ENCODE peak calls at places on chromosomes 3 and 15, in nine cellular contexts. One of them, this sample, is unnamed.

GRCh38 chr3:41598804-41599481 is 363.0 kb downstream of the ULK4 start:
- DNase-seq in A549: no peak
- DNase-seq in stimulated activated naive CD8-positive, alpha-beta T cell treated with anti-CD3 and anti-CD28 coated beads, Interleukin-15, Interleukin-2, amounts not matched to agents 100 U/mL and 50 U/mL, for 24 hours: no peak
- DNase-seq in HAP-1: no peak
- DNase-seq in activated effector memory CD4-positive, alpha-beta T cell treated with Interleukin-2 at 50 U/mL for 16 hours: no peak
- DNase-seq in B cell: no peak
- DNase-seq in neural crest cell: no peak
- DNase-seq in GM04504: peak; percentile 62
- DNase-seq in islet precursor cell: no peak
- DNase-seq in this sample: peak; percentile 44

GRCh38 chr3:101779808-101780366 is 876 bp downstream of the NXPE3 start:
- DNase-seq in A549: no peak
- DNase-seq in stimulated activated naive CD8-positive, alpha-beta T cell treated with anti-CD3 and anti-CD28 coated beads, Interleukin-15, Interleukin-2, amounts not matched to agents 100 U/mL and 50 U/mL, for 24 hours: no peak
- DNase-seq in HAP-1: no peak
- DNase-seq in activated effector memory CD4-positive, alpha-beta T cell treated with Interleukin-2 at 50 U/mL for 16 hours: no peak
- DNase-seq in B cell: no peak
- DNase-seq in neural crest cell: no peak
- DNase-seq in GM04504: no peak
- DNase-seq in islet precursor cell: no peak
- DNase-seq in this sample: no peak

GRCh38 chr3:185823280-185824044 is 1.4 kb downstream of the IGF2BP2 start:
- DNase-seq in A549: no peak
- DNase-seq in stimulated activated naive CD8-positive, alpha-beta T cell treated with anti-CD3 and anti-CD28 coated beads, Interleukin-15, Interleukin-2, amounts not matched to agents 100 U/mL and 50 U/mL, for 24 hours: peak; percentile 34
- DNase-seq in HAP-1: peak; percentile 65
- DNase-seq in activated effector memory CD4-positive, alpha-beta T cell treated with Interleukin-2 at 50 U/mL for 16 hours: no peak
- DNase-seq in B cell: peak; percentile 42
- DNase-seq in neural crest cell: peak; percentile 37
- DNase-seq in GM04504: no peak
- DNase-seq in islet precursor cell: peak; percentile 69
- DNase-seq in this sample: no peak

GRCh38 chr3:177300039-177300833 is 103.0 kb upstream of the TBL1XR1 start:
- DNase-seq in A549: peak; percentile 92
- DNase-seq in stimulated activated naive CD8-positive, alpha-beta T cell treated with anti-CD3 and anti-CD28 coated beads, Interleukin-15, Interleukin-2, amounts not matched to agents 100 U/mL and 50 U/mL, for 24 hours: no peak
- DNase-seq in HAP-1: no peak
- DNase-seq in activated effector memory CD4-positive, alpha-beta T cell treated with Interleukin-2 at 50 U/mL for 16 hours: no peak
- DNase-seq in B cell: peak; percentile 34
- DNase-seq in neural crest cell: no peak
- DNase-seq in GM04504: no peak
- DNase-seq in islet precursor cell: no peak
- DNase-seq in this sample: no peak

GRCh38 chr15:43081283-43081682 is 24.6 kb downstream of the UBR1 start:
- DNase-seq in A549: no peak
- DNase-seq in stimulated activated naive CD8-positive, alpha-beta T cell treated with anti-CD3 and anti-CD28 coated beads, Interleukin-15, Interleukin-2, amounts not matched to agents 100 U/mL and 50 U/mL, for 24 hours: no peak
- DNase-seq in HAP-1: no peak
- DNase-seq in activated effector memory CD4-positive, alpha-beta T cell treated with Interleukin-2 at 50 U/mL for 16 hours: no peak
- DNase-seq in B cell: no peak
- DNase-seq in neural crest cell: no peak
- DNase-seq in GM04504: no peak
- DNase-seq in islet precursor cell: no peak
- DNase-seq in this sample: no peak

GRCh38 chr15:31265090-31265870 is 61.4 kb upstream of the KLF13 start:
- DNase-seq in A549: no peak
- DNase-seq in stimulated activated naive CD8-positive, alpha-beta T cell treated with anti-CD3 and anti-CD28 coated beads, Interleukin-15, Interleukin-2, amounts not matched to agents 100 U/mL and 50 U/mL, for 24 hours: no peak
- DNase-seq in HAP-1: no peak
- DNase-seq in activated effector memory CD4-positive, alpha-beta T cell treated with Interleukin-2 at 50 U/mL for 16 hours: no peak
- DNase-seq in B cell: peak; percentile 39
- DNase-seq in neural crest cell: no peak
- DNase-seq in GM04504: no peak
- DNase-seq in islet precursor cell: peak; percentile 44
- DNase-seq in this sample: no peak

GRCh38 chr3:12343091-12343494 is 54.2 kb downstream of the PPARG start:
- DNase-seq in A549: no peak
- DNase-seq in stimulated activated naive CD8-positive, alpha-beta T cell treated with anti-CD3 and anti-CD28 coated beads, Interleukin-15, Interleukin-2, amounts not matched to agents 100 U/mL and 50 U/mL, for 24 hours: no peak
- DNase-seq in HAP-1: no peak
- DNase-seq in activated effector memory CD4-positive, alpha-beta T cell treated with Interleukin-2 at 50 U/mL for 16 hours: no peak
- DNase-seq in B cell: no peak
- DNase-seq in neural crest cell: no peak
- DNase-seq in GM04504: no peak
- DNase-seq in islet precursor cell: no peak
- DNase-seq in this sample: no peak

GRCh38 chr3:116139607-116140006 is 305.7 kb downstream of the LSAMP start:
- DNase-seq in A549: no peak
- DNase-seq in stimulated activated naive CD8-positive, alpha-beta T cell treated with anti-CD3 and anti-CD28 coated beads, Interleukin-15, Interleukin-2, amounts not matched to agents 100 U/mL and 50 U/mL, for 24 hours: no peak
- DNase-seq in HAP-1: no peak
- DNase-seq in activated effector memory CD4-positive, alpha-beta T cell treated with Interleukin-2 at 50 U/mL for 16 hours: no peak
- DNase-seq in B cell: no peak
- DNase-seq in neural crest cell: no peak
- DNase-seq in GM04504: no peak
- DNase-seq in islet precursor cell: peak; percentile 66
- DNase-seq in this sample: no peak

GRCh38 chr3:11238057-11238456 is 34.1 kb upstream of the ATG7 start:
- DNase-seq in A549: no peak
- DNase-seq in stimulated activated naive CD8-positive, alpha-beta T cell treated with anti-CD3 and anti-CD28 coated beads, Interleukin-15, Interleukin-2, amounts not matched to agents 100 U/mL and 50 U/mL, for 24 hours: peak; percentile 20
- DNase-seq in HAP-1: no peak
- DNase-seq in activated effector memory CD4-positive, alpha-beta T cell treated with Interleukin-2 at 50 U/mL for 16 hours: no peak
- DNase-seq in B cell: no peak
- DNase-seq in neural crest cell: no peak
- DNase-seq in GM04504: peak; percentile 72
- DNase-seq in islet precursor cell: no peak
- DNase-seq in this sample: no peak

GRCh38 chr15:78570710-78571109 is 5.4 kb downstream of the CHRNA5 start:
- DNase-seq in A549: peak; percentile 30
- DNase-seq in stimulated activated naive CD8-positive, alpha-beta T cell treated with anti-CD3 and anti-CD28 coated beads, Interleukin-15, Interleukin-2, amounts not matched to agents 100 U/mL and 50 U/mL, for 24 hours: no peak
- DNase-seq in HAP-1: peak; percentile 74
- DNase-seq in activated effector memory CD4-positive, alpha-beta T cell treated with Interleukin-2 at 50 U/mL for 16 hours: no peak
- DNase-seq in B cell: no peak
- DNase-seq in neural crest cell: no peak
- DNase-seq in GM04504: no peak
- DNase-seq in islet precursor cell: no peak
- DNase-seq in this sample: no peak

GRCh38 chr3:14524311-14524711 is 15.8 kb downstream of the GRIP2 start:
- DNase-seq in A549: no peak
- DNase-seq in stimulated activated naive CD8-positive, alpha-beta T cell treated with anti-CD3 and anti-CD28 coated beads, Interleukin-15, Interleukin-2, amounts not matched to agents 100 U/mL and 50 U/mL, for 24 hours: no peak
- DNase-seq in HAP-1: no peak
- DNase-seq in activated effector memory CD4-positive, alpha-beta T cell treated with Interleukin-2 at 50 U/mL for 16 hours: no peak
- DNase-seq in B cell: no peak
- DNase-seq in neural crest cell: no peak
- DNase-seq in GM04504: no peak
- DNase-seq in islet precursor cell: peak; percentile 71
- DNase-seq in this sample: no peak